ENCODE peak calls at places on chromosomes 2 and 18, in ten cellular contexts. G, R, K, W, C, X, N, Z, P and A are unnamed samples.

GRCh38 chr2:20490300-20491181 is 43.7 kb downstream of the RHOB start:
- DNase-seq in G (peak), R (no peak), K (no peak), W (peak), C (no peak), X (no peak), N (no peak), Z (peak), P (no peak), A (no peak)

GRCh38 chr2:10721344-10722251 is at the start of gene ATP6V1C2:
- DNase-seq in G (no peak), R (peak), K (peak), W (no peak), C (no peak), X (no peak), N (no peak), Z (no peak), P (no peak), A (peak)

GRCh38 chr2:147636238-147636887 is 208.5 kb upstream of the ACVR2A start:
- DNase-seq in G (no peak), R (no peak), K (no peak), W (no peak), C (no peak), X (no peak), N (no peak), Z (peak), P (no peak), A (no peak)

GRCh38 chr2:44477657-44478414 is 116.1 kb downstream of the CAMKMT start:
- DNase-seq in G (no peak), R (no peak), K (no peak), W (no peak), C (no peak), X (no peak), N (no peak), Z (no peak), P (no peak), A (no peak)

GRCh38 chr2:112627060-112628040 is 18.4 kb upstream of the SLC20A1 start:
- DNase-seq in G (peak), R (no peak), K (no peak), W (peak), C (peak), X (no peak), N (peak), Z (peak), P (no peak), A (no peak)

GRCh38 chr2:56757884-56758545 is 574.2 kb downstream of the CCDC85A start:
- DNase-seq in G (no peak), R (no peak), K (no peak), W (no peak), C (no peak), X (no peak), N (no peak), Z (no peak), P (no peak), A (no peak)

GRCh38 chr18:48842259-48843061 is 108.3 kb downstream of the SMAD7 start:
- DNase-seq in G (no peak), R (no peak), K (no peak), W (peak), C (no peak), X (peak), N (no peak), Z (peak), P (no peak), A (peak)

GRCh38 chr2:11466307-11467125 is 555 bp upstream of the E2F6 start:
- DNase-seq in G (no peak), R (no peak), K (peak), W (peak), C (no peak), X (no peak), N (no peak), Z (no peak), P (no peak), A (peak)

GRCh38 chr2:20231632-20232031 is 6.7 kb upstream of the SDC1 start:
- DNase-seq in G (no peak), R (peak), K (peak), W (no peak), C (no peak), X (no peak), N (no peak), Z (no peak), P (no peak), A (no peak)

GRCh38 chr18:9101730-9102390 is 639 bp upstream of the NDUFV2 start:
- DNase-seq in G (peak), R (peak), K (peak), W (no peak), C (peak), X (peak), N (peak), Z (peak), P (no peak), A (peak)

GRCh38 chr2:99552529-99552928 is 62.7 kb upstream of the REV1 start:
- DNase-seq in G (no peak), R (no peak), K (no peak), W (no peak), C (no peak), X (no peak), N (no peak), Z (no peak), P (no peak), A (no peak)

GRCh38 chr2:100317634-100318033 is 4.7 kb downstream of the LONRF2 start:
- DNase-seq in G (no peak), R (no peak), K (no peak), W (no peak), C (no peak), X (no peak), N (no peak), Z (no peak), P (no peak), A (no peak)

GRCh38 chr2:104862061-104862941 is 8.4 kb downstream of the POU3F3 start:
- DNase-seq in G (no peak), R (no peak), K (peak), W (peak), C (peak), X (no peak), N (no peak), Z (no peak), P (no peak), A (no peak)

GRCh38 chr2:85950743-85951142 is 62.0 kb upstream of the ST3GAL5 start:
- DNase-seq in G (no peak), R (no peak), K (no peak), W (no peak), C (no peak), X (no peak), N (no peak), Z (no peak), P (no peak), A (no peak)

GRCh38 chr2:36881816-36882215 is 84.5 kb downstream of the STRN start:
- DNase-seq in G (no peak), R (no peak), K (no peak), W (no peak), C (no peak), X (no peak), N (no peak), Z (no peak), P (no peak), A (no peak)

GRCh38 chr2:147715807-147716206 is 129.0 kb upstream of the ACVR2A start:
- DNase-seq in G (no peak), R (no peak), K (no peak), W (no peak), C (no peak), X (no peak), N (no peak), Z (no peak), P (no peak), A (no peak)

GRCh38 chr18:80037869-80038630 is 3.8 kb downstream of the RBFA start:
- DNase-seq in G (no peak), R (no peak), K (no peak), W (no peak), C (no peak), X (no peak), N (no peak), Z (no peak), P (no peak), A (peak)

GRCh38 chr2:110799376-110799775 is 67.0 kb downstream of the ACOXL start:
- DNase-seq in G (no peak), R (no peak), K (no peak), W (no peak), C (no peak), X (no peak), N (no peak), Z (no peak), P (no peak), A (no peak)

GRCh38 chr2:39689876-39690275 is 24.2 kb downstream of the TMEM178A start:
- DNase-seq in G (no peak), R (no peak), K (no peak), W (no peak), C (no peak), X (no peak), N (no peak), Z (no peak), P (no peak), A (no peak)

GRCh38 chr18:57627488-57627887 is 5.9 kb upstream of the NARS1 start:
- DNase-seq in G (no peak), R (no peak), K (no peak), W (no peak), C (no peak), X (no peak), N (no peak), Z (no peak), P (no peak), A (no peak)

GRCh38 chr2:85662899-85663683 is 4.9 kb downstream of the SFTPB start:
- DNase-seq in G (peak), R (no peak), K (no peak), W (no peak), C (no peak), X (no peak), N (no peak), Z (peak), P (no peak), A (no peak)

GRCh38 chr2:132909427-132909826 is 239.4 kb upstream of the LYPD1 start:
- DNase-seq in G (peak), R (no peak), K (no peak), W (no peak), C (no peak), X (no peak), N (no peak), Z (no peak), P (no peak), A (no peak)

GRCh38 chr2:214519258-214519818 is 108.5 kb downstream of the VWC2L start:
- DNase-seq in G (no peak), R (no peak), K (no peak), W (no peak), C (no peak), X (no peak), N (no peak), Z (no peak), P (no peak), A (no peak)

GRCh38 chr2:19362652-19363473 is 4.4 kb upstream of the OSR1 start:
- DNase-seq in G (peak), R (peak), K (peak), W (peak), C (peak), X (peak), N (no peak), Z (peak), P (no peak), A (no peak)

GRCh38 chr2:38737925-38738324 is 13.2 kb downstream of the SRSF7 start:
- DNase-seq in G (no peak), R (no peak), K (no peak), W (no peak), C (no peak), X (no peak), N (no peak), Z (peak), P (no peak), A (no peak)

GRCh38 chr2:239369631-239370161 is 31.1 kb downstream of the HDAC4 start:
- DNase-seq in G (no peak), R (no peak), K (no peak), W (peak), C (peak), X (peak), N (no peak), Z (no peak), P (peak), A (peak)

GRCh38 chr18:22817844-22818243 is 115.3 kb upstream of the RBBP8 start:
- DNase-seq in G (no peak), R (no peak), K (no peak), W (no peak), C (no peak), X (no peak), N (no peak), Z (no peak), P (no peak), A (no peak)

GRCh38 chr2:226215902-226216503 is 583.6 kb downstream of the IRS1 start:
- DNase-seq in G (peak), R (no peak), K (peak), W (no peak), C (peak), X (peak), N (no peak), Z (peak), P (peak), A (peak)

GRCh38 chr2:50859110-50859509 is 172.8 kb downstream of the NRXN1 start:
- DNase-seq in G (no peak), R (no peak), K (no peak), W (no peak), C (no peak), X (no peak), N (no peak), Z (no peak), P (no peak), A (no peak)

GRCh38 chr2:200814276-200814815 is 2.6 kb downstream of the BZW1 start:
- DNase-seq in G (no peak), R (no peak), K (no peak), W (no peak), C (no peak), X (no peak), N (no peak), Z (no peak), P (peak), A (no peak)

GRCh38 chr18:74114206-74114605 is 33.4 kb downstream of the FBXO15 start:
- DNase-seq in G (no peak), R (no peak), K (no peak), W (no peak), C (no peak), X (no peak), N (no peak), Z (no peak), P (no peak), A (no peak)

GRCh38 chr2:96805026-96805425 is 11.0 kb upstream of the CNNM3 start:
- DNase-seq in G (no peak), R (no peak), K (no peak), W (no peak), C (no peak), X (no peak), N (no peak), Z (no peak), P (no peak), A (no peak)

GRCh38 chr18:12046751-12047335 is 46.8 kb upstream of the ANKRD62 start:
- DNase-seq in G (no peak), R (no peak), K (peak), W (peak), C (no peak), X (no peak), N (no peak), Z (no peak), P (no peak), A (no peak)

GRCh38 chr18:50334546-50335152 is 40.2 kb upstream of the SKA1 start:
- DNase-seq in G (no peak), R (no peak), K (no peak), W (no peak), C (no peak), X (no peak), N (no peak), Z (no peak), P (no peak), A (peak)

GRCh38 chr2:221606369-221606768 is 34.3 kb upstream of the EPHA4 start:
- DNase-seq in G (no peak), R (no peak), K (no peak), W (no peak), C (no peak), X (no peak), N (no peak), Z (no peak), P (no peak), A (no peak)

GRCh38 chr18:45521777-45522176 is 93.5 kb upstream of the SLC14A2 start:
- DNase-seq in G (no peak), R (no peak), K (no peak), W (peak), C (no peak), X (no peak), N (no peak), Z (peak), P (no peak), A (no peak)

GRCh38 chr2:195613922-195614321 is 43.1 kb upstream of the SLC39A10 start:
- DNase-seq in G (peak), R (no peak), K (no peak), W (no peak), C (no peak), X (no peak), N (no peak), Z (no peak), P (no peak), A (no peak)

GRCh38 chr2:182649316-182649715 is 66.7 kb upstream of the DNAJC10 start:
- DNase-seq in G (no peak), R (peak), K (no peak), W (no peak), C (peak), X (no peak), N (no peak), Z (no peak), P (no peak), A (peak)